ENCODE peak calls at places on chromosomes 16 and 17, in six cellular contexts. One of them, this sample, is unnamed.

GRCh38 chr17:794876-795275 is 12.7 kb downstream of the MRM3 start:
- DNase-seq in GM23338: peak; percentile 93
- DNase-seq in PC-9: peak; percentile 42
- DNase-seq in PC-3: peak; percentile 80
- DNase-seq in hepatocyte: peak; percentile 87
- DNase-seq in HCT116: peak; percentile 47
- DNase-seq in this sample: peak; percentile 27

GRCh38 chr16:77383606-77384187 is 51.1 kb downstream of the ADAMTS18 start:
- DNase-seq in GM23338: no peak
- DNase-seq in PC-9: no peak
- DNase-seq in PC-3: no peak
- DNase-seq in hepatocyte: no peak
- DNase-seq in HCT116: no peak
- DNase-seq in this sample: no peak

GRCh38 chr17:7380321-7380720 is 568 bp upstream of the TNK1 start:
- DNase-seq in GM23338: peak; percentile 46
- DNase-seq in PC-9: peak; percentile 44
- DNase-seq in PC-3: peak; percentile 11
- DNase-seq in hepatocyte: peak; percentile 60
- DNase-seq in HCT116: no peak
- DNase-seq in this sample: no peak

GRCh38 chr17:64982139-64982802 is 63.0 kb upstream of the LRRC37A3 start:
- DNase-seq in GM23338: no peak
- DNase-seq in PC-9: no peak
- DNase-seq in PC-3: peak; percentile 33
- DNase-seq in hepatocyte: no peak
- DNase-seq in HCT116: no peak
- DNase-seq in this sample: no peak

GRCh38 chr17:34025179-34025551 is 229.9 kb upstream of the CCL2 start:
- DNase-seq in GM23338: no peak
- DNase-seq in PC-9: no peak
- DNase-seq in PC-3: no peak
- DNase-seq in hepatocyte: no peak
- DNase-seq in HCT116: no peak
- DNase-seq in this sample: no peak

GRCh38 chr17:56831364-56832095 is 2.2 kb downstream of the C17orf67 start:
- DNase-seq in GM23338: no peak
- DNase-seq in PC-9: no peak
- DNase-seq in PC-3: no peak
- DNase-seq in hepatocyte: no peak
- DNase-seq in HCT116: no peak
- DNase-seq in this sample: no peak

GRCh38 chr16:46972971-46973456 is 460 bp downstream of the DNAJA2 start:
- DNase-seq in GM23338: peak; percentile 51
- DNase-seq in PC-9: peak; percentile 51
- DNase-seq in PC-3: peak; percentile 16
- DNase-seq in hepatocyte: peak; percentile 63
- DNase-seq in HCT116: no peak
- DNase-seq in this sample: peak; percentile 68

GRCh38 chr17:81651692-81652091 is 4.7 kb downstream of the PDE6G start:
- DNase-seq in GM23338: no peak
- DNase-seq in PC-9: peak; percentile 89
- DNase-seq in PC-3: peak; percentile 86
- DNase-seq in hepatocyte: no peak
- DNase-seq in HCT116: no peak
- DNase-seq in this sample: no peak

GRCh38 chr17:66272699-66273390 is 29.6 kb upstream of the PRKCA start:
- DNase-seq in GM23338: no peak
- DNase-seq in PC-9: peak; percentile 39
- DNase-seq in PC-3: peak; percentile 96
- DNase-seq in hepatocyte: no peak
- DNase-seq in HCT116: no peak
- DNase-seq in this sample: no peak

GRCh38 chr16:6682142-6682811 is 650.4 kb upstream of the RBFOX1 start:
- DNase-seq in GM23338: peak; percentile 81
- DNase-seq in PC-9: no peak
- DNase-seq in PC-3: peak; percentile 6
- DNase-seq in hepatocyte: peak; percentile 65
- DNase-seq in HCT116: no peak
- DNase-seq in this sample: peak; percentile 35

GRCh38 chr16:2819179-2819938 is 2.3 kb downstream of the PRSS21 start:
- DNase-seq in GM23338: no peak
- DNase-seq in PC-9: no peak
- DNase-seq in PC-3: no peak
- DNase-seq in hepatocyte: no peak
- DNase-seq in HCT116: no peak
- DNase-seq in this sample: no peak

GRCh38 chr17:48492401-48493298 is 38.2 kb downstream of the HOXB1 start:
- DNase-seq in GM23338: peak; percentile 72
- DNase-seq in PC-9: peak; percentile 59
- DNase-seq in PC-3: peak; percentile 77
- DNase-seq in hepatocyte: peak; percentile 81
- DNase-seq in HCT116: no peak
- DNase-seq in this sample: no peak

GRCh38 chr17:47686276-47686635 is 7.7 kb upstream of the TBKBP1 start:
- DNase-seq in GM23338: no peak
- DNase-seq in PC-9: no peak
- DNase-seq in PC-3: no peak
- DNase-seq in hepatocyte: no peak
- DNase-seq in HCT116: no peak
- DNase-seq in this sample: no peak

GRCh38 chr16:67667817-67668494 is 1.3 kb downstream of the C16orf86 start:
- DNase-seq in GM23338: peak; percentile 96
- DNase-seq in PC-9: peak; percentile 77
- DNase-seq in PC-3: peak; percentile 72
- DNase-seq in hepatocyte: peak; percentile 93
- DNase-seq in HCT116: peak; percentile 77
- DNase-seq in this sample: peak; percentile 96

GRCh38 chr16:67150833-67151396 is at the start of gene B3GNT9:
- DNase-seq in GM23338: peak; percentile 84
- DNase-seq in PC-9: peak; percentile 55
- DNase-seq in PC-3: no peak
- DNase-seq in hepatocyte: peak; percentile 91
- DNase-seq in HCT116: no peak
- DNase-seq in this sample: no peak

GRCh38 chr17:40598928-40599627 is 33.8 kb upstream of the CCR7 start:
- DNase-seq in GM23338: no peak
- DNase-seq in PC-9: no peak
- DNase-seq in PC-3: no peak
- DNase-seq in hepatocyte: no peak
- DNase-seq in HCT116: no peak
- DNase-seq in this sample: peak; percentile 76

GRCh38 chr17:64736804-64737492 is 74.8 kb upstream of the SMURF2 start:
- DNase-seq in GM23338: peak; percentile 56
- DNase-seq in PC-9: peak; percentile 62
- DNase-seq in PC-3: peak; percentile 83
- DNase-seq in hepatocyte: peak; percentile 33
- DNase-seq in HCT116: peak; percentile 61
- DNase-seq in this sample: peak; percentile 38

GRCh38 chr16:69798466-69798865 is 36.3 kb downstream of the WWP2 start:
- DNase-seq in GM23338: peak; percentile 43
- DNase-seq in PC-9: no peak
- DNase-seq in PC-3: no peak
- DNase-seq in hepatocyte: peak; percentile 14
- DNase-seq in HCT116: no peak
- DNase-seq in this sample: no peak

GRCh38 chr17:35089846-35090193 is 26.3 kb upstream of the RFFL start:
- DNase-seq in GM23338: peak; percentile 72
- DNase-seq in PC-9: no peak
- DNase-seq in PC-3: peak; percentile 68
- DNase-seq in hepatocyte: peak; percentile 51
- DNase-seq in HCT116: no peak
- DNase-seq in this sample: no peak

GRCh38 chr17:44203731-44204452 is 4.2 kb upstream of the ATXN7L3 start:
- DNase-seq in GM23338: peak; percentile 89
- DNase-seq in PC-9: no peak
- DNase-seq in PC-3: peak; percentile 67
- DNase-seq in hepatocyte: peak; percentile 61
- DNase-seq in HCT116: no peak
- DNase-seq in this sample: peak; percentile 83

DNA sequence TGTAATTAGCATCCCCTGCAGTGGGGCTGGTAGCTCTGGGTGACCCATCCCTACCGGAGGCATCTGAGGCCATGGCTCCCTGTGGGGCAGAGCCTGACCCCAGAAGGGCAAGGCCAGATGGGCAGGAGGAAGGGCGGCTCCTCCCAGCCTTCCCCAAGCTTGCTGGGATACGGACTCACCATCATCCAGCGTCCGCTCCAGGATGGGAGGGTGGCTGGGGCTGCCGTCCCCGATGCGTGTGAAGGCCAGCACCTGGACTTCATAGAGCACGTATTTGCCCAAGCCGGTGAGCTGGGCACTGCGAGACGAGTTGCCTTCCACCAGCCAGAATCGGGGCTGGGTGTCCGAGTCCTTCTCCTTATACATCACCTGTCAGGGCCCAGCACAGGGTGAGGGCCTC is 81.6 kb upstream of the CDC42EP4 start:
- DNase-seq in GM23338: no peak
- DNase-seq in PC-9: no peak
- DNase-seq in PC-3: no peak
- DNase-seq in hepatocyte: no peak
- DNase-seq in HCT116: no peak
- DNase-seq in this sample: no peak
- H3K9me2 ChIP-seq in GM23338: no peaks in the 10 kb centered on the region
- H3K9me2 ChIP-seq in PC-9: no peaks in the 10 kb centered on the region
- H3K9me2 ChIP-seq in PC-3: no peaks in the 10 kb centered on the region
- H3K9me2 ChIP-seq in hepatocyte: no peaks in the 10 kb centered on the region
- H3K9me2 ChIP-seq in HCT116: no peaks in the 10 kb centered on the region
- H3K9me2 ChIP-seq in this sample: no peaks in the 10 kb centered on the region

DNA sequence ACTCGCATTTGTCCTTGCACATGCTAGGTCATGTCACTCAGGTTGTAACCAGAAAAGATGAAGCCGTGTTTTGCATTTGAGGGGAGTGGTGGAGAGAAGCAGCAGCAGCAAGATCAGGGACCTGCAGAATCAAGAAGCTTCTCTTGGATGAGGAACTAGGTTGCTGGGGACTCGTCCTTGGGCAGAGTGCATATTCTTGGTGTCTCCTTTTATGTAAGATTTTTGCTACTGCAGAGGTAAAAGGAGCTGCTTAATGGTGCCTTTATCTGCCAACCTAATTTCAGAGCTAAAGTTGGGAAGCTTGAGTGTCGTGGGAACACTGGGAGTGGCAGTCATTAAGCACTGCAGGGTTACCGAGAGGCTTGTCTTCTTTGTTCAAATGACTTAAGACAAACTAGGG is 236.5 kb downstream of the MAP2K4 start:
- DNase-seq in GM23338: no peak
- DNase-seq in PC-9: no peak
- DNase-seq in PC-3: no peak
- DNase-seq in hepatocyte: no peak
- DNase-seq in HCT116: no peak
- DNase-seq in this sample: no peak
- H3K4me2 ChIP-seq in GM23338: no peak overlapping the region
- H3K4me2 ChIP-seq in PC-9: no peak overlapping the region
- H3K4me2 ChIP-seq in PC-3: no peak overlapping the region
- H3K4me2 ChIP-seq in hepatocyte: no peak overlapping the region
- H3K4me2 ChIP-seq in HCT116: no peak overlapping the region
- H3K4me2 ChIP-seq in this sample: no peak overlapping the region

DNA sequence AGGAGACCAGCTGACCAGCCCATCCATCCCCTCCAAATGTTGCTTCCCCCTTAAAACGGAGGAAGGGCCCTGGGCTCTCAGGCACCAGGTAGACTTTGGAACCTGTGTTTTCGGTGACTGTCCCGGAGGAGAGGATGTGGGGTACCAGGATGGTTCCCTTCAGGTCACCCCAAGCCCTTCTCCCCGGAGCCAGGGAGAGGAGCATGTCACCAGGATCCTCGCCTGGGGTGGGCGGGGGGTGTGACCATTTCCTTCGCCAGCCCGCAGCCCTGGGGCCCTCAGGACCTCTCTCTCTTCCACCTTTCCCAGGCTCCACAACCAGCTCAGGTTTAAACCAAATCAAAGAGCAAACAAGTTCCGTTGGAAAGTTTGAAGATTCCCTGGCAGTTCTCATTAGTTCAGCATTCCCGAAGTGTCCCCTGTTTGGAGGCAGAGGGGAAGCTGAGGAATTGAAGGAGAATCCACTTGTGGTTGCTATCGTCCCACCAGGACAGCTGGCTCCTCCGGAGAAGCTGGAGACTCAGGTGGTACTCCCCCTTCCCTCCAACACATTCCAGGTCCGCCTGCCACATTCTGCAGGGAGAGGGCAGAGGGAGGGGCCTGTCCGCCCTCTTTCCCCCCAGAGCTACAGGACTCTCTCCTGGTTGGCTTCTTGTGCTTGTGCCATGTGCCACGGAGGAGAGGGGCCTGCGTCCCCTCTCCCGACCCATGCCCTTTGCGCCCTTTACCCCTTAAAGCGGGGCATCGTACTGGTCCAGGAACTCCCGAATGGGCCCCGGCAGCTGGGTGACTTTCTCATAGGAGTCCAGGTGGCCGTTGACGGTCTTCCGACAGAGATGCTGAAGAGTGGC is 2.0 kb downstream of the SOCS3 start:
- DNase-seq in GM23338: peak; percentile 47
- DNase-seq in PC-9: peak; percentile 35
- DNase-seq in PC-3: no peak
- DNase-seq in hepatocyte: no peak
- DNase-seq in HCT116: no peak
- DNase-seq in this sample: no peak
- H3K9me2 ChIP-seq in GM23338: no peaks in the 10 kb centered on the region
- H3K9me2 ChIP-seq in PC-9: no peaks in the 10 kb centered on the region
- H3K9me2 ChIP-seq in PC-3: no peaks in the 10 kb centered on the region
- H3K9me2 ChIP-seq in hepatocyte: no peaks in the 10 kb centered on the region
- H3K9me2 ChIP-seq in HCT116: no peaks in the 10 kb centered on the region
- H3K9me2 ChIP-seq in this sample: no peaks in the 10 kb centered on the region

GRCh38 chr17:17114592-17115225 is 72.5 kb downstream of the MPRIP start:
- DNase-seq in GM23338: no peak
- DNase-seq in PC-9: no peak
- DNase-seq in PC-3: no peak
- DNase-seq in hepatocyte: no peak
- DNase-seq in HCT116: no peak
- DNase-seq in this sample: no peak

GRCh38 chr17:17118399-17118798 is 76.1 kb downstream of the MPRIP start:
- DNase-seq in GM23338: no peak
- DNase-seq in PC-9: no peak
- DNase-seq in PC-3: no peak
- DNase-seq in hepatocyte: peak; percentile 28
- DNase-seq in HCT116: no peak
- DNase-seq in this sample: no peak

GRCh38 chr17:17115620-17116019 is 73.4 kb downstream of the MPRIP start:
- DNase-seq in GM23338: no peak
- DNase-seq in PC-9: no peak
- DNase-seq in PC-3: no peak
- DNase-seq in hepatocyte: no peak
- DNase-seq in HCT116: no peak
- DNase-seq in this sample: no peak

GRCh38 chr17:17117923-17118322 is 75.7 kb downstream of the MPRIP start:
- DNase-seq in GM23338: no peak
- DNase-seq in PC-9: no peak
- DNase-seq in PC-3: no peak
- DNase-seq in hepatocyte: no peak
- DNase-seq in HCT116: no peak
- DNase-seq in this sample: no peak

GRCh38 chr17:17116406-17116805 is 74.1 kb downstream of the MPRIP start:
- DNase-seq in GM23338: no peak
- DNase-seq in PC-9: no peak
- DNase-seq in PC-3: no peak
- DNase-seq in hepatocyte: no peak
- DNase-seq in HCT116: no peak
- DNase-seq in this sample: no peak
- H3K4me2 ChIP-seq in GM23338: no peak overlapping the region
- H3K4me2 ChIP-seq in PC-9: no peak overlapping the region
- H3K4me2 ChIP-seq in PC-3: no peak overlapping the region
- H3K4me2 ChIP-seq in hepatocyte: no peak overlapping the region
- H3K4me2 ChIP-seq in HCT116: no peak overlapping the region
- H3K4me2 ChIP-seq in this sample: no peak overlapping the region